ENCODE peak calls at places on chromosome 15, in five cellular contexts. One of them, this sample, is unnamed.

GRCh38 chr15:69853572-69853971 is 244.1 kb downstream of the TLE3 start:
- DNase-seq in fibroblast of pulmonary artery: peak
- DNase-seq in epithelial cell of esophagus: peak
- DNase-seq in GM20000: no peak
- DNase-seq in endothelial cell: no peak
- DNase-seq in this sample: peak

GRCh38 chr15:89171136-89172072 is 50.0 kb downstream of the RLBP1 start:
- DNase-seq in endothelial cell: peak
- DNase-seq in fibroblast of pulmonary artery: peak
- DNase-seq in GM20000: peak
- DNase-seq in epithelial cell of esophagus: peak
- DNase-seq in this sample: peak

GRCh38 chr15:83295417-83295816 is 11.0 kb upstream of the BNC1 start:
- DNase-seq in fibroblast of pulmonary artery: no peak
- DNase-seq in GM20000: no peak
- DNase-seq in epithelial cell of esophagus: no peak
- DNase-seq in endothelial cell: no peak
- DNase-seq in this sample: no peak

GRCh38 chr15:49492834-49493233 is 69.8 kb downstream of the FGF7 start:
- DNase-seq in epithelial cell of esophagus: peak
- DNase-seq in GM20000: no peak
- DNase-seq in fibroblast of pulmonary artery: peak
- DNase-seq in endothelial cell: no peak
- DNase-seq in this sample: peak

GRCh38 chr15:70806992-70807712 is 43.8 kb upstream of the UACA start:
- DNase-seq in epithelial cell of esophagus: no peak
- DNase-seq in fibroblast of pulmonary artery: peak
- DNase-seq in endothelial cell: no peak
- DNase-seq in GM20000: no peak
- DNase-seq in this sample: no peak

GRCh38 chr15:82709081-82709420 is 624 bp downstream of the AP3B2 start:
- DNase-seq in endothelial cell: no peak
- DNase-seq in GM20000: no peak
- DNase-seq in fibroblast of pulmonary artery: peak
- DNase-seq in epithelial cell of esophagus: no peak
- DNase-seq in this sample: no peak

GRCh38 chr15:63596666-63597032 is 538 bp upstream of the FBXL22 start:
- DNase-seq in fibroblast of pulmonary artery: peak
- DNase-seq in epithelial cell of esophagus: no peak
- DNase-seq in GM20000: no peak
- DNase-seq in endothelial cell: no peak
- DNase-seq in this sample: no peak

GRCh38 chr15:62779041-62779810 is 263.3 kb upstream of the TPM1 start:
- DNase-seq in endothelial cell: no peak
- DNase-seq in epithelial cell of esophagus: no peak
- DNase-seq in GM20000: no peak
- DNase-seq in fibroblast of pulmonary artery: peak
- DNase-seq in this sample: no peak

GRCh38 chr15:21270474-21270873 is 169.8 kb downstream of the POTEB3 start:
- DNase-seq in epithelial cell of esophagus: no peak
- DNase-seq in endothelial cell: no peak
- DNase-seq in GM20000: no peak
- DNase-seq in fibroblast of pulmonary artery: no peak
- DNase-seq in this sample: no peak

GRCh38 chr15:59168536-59168935 is 38.1 kb upstream of the LDHAL6B start:
- DNase-seq in epithelial cell of esophagus: peak
- DNase-seq in fibroblast of pulmonary artery: peak
- DNase-seq in GM20000: no peak
- DNase-seq in endothelial cell: no peak
- DNase-seq in this sample: peak

GRCh38 chr15:32053717-32054116 is 23.4 kb downstream of the CHRNA7 start:
- DNase-seq in fibroblast of pulmonary artery: no peak
- DNase-seq in epithelial cell of esophagus: no peak
- DNase-seq in endothelial cell: no peak
- DNase-seq in GM20000: no peak
- DNase-seq in this sample: no peak
- TF ChIP-seq CTCF in fibroblast of pulmonary artery: no peak
- TF ChIP-seq CTCF in epithelial cell of esophagus: no peak
- TF ChIP-seq CTCF in endothelial cell: no peak
- TF ChIP-seq CTCF in GM20000: no peak
- TF ChIP-seq CTCF in this sample: no peak

DNA sequence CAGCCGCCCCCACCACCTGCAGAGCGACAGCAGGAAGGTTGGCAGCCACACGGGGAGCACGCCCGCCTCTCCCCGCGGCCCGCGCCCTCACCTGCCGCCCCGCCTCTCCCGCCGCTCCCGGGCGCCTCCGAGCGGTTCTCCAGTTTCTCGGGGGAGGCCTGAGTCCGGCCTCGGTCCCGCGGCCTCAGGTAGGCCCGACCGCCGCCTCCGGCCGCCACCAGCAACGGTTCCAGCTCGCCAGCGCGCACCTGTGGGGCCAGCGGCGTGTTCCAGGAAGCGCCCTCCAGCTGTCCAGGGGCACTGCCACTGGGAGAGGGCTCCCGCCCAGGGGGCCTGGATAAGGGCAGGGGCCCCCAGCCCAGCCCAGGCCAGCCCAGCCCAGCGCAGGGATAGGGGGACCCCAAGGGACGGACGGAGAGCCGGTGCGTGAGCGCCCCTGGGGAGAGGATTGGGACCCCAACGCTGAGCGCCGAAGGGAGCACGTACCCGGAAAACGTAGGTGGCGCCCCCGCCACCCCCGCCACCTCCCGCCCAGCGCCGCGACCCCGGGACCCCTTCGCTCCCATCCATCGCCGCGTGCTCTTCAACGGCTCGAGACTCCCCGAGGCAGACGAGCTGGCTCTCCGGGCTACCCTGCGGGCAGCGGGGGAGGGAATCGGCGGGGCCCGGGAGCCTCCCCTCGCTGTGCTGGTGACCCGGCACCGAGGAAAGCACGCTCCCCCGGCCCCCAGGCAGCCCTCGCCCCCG is 2.1 kb downstream of the LTK start:
- DNase-seq in epithelial cell of esophagus: no peak
- DNase-seq in GM20000: peak
- DNase-seq in fibroblast of pulmonary artery: no peak
- DNase-seq in endothelial cell: no peak
- DNase-seq in this sample: no peak
- TF ChIP-seq CTCF in epithelial cell of esophagus: no peak
- TF ChIP-seq CTCF in GM20000: no peak
- TF ChIP-seq CTCF in fibroblast of pulmonary artery: no peak
- TF ChIP-seq CTCF in endothelial cell: no peak
- TF ChIP-seq CTCF in this sample: no peak

GRCh38 chr15:40914486-40914885 is 14.7 kb upstream of the DLL4 start:
- DNase-seq in GM20000: no peak
- DNase-seq in epithelial cell of esophagus: no peak
- DNase-seq in fibroblast of pulmonary artery: no peak
- DNase-seq in endothelial cell: no peak
- DNase-seq in this sample: no peak
- TF ChIP-seq CTCF in GM20000: no peak
- TF ChIP-seq CTCF in epithelial cell of esophagus: no peak
- TF ChIP-seq CTCF in fibroblast of pulmonary artery: no peak
- TF ChIP-seq CTCF in endothelial cell: no peak
- TF ChIP-seq CTCF in this sample: no peak

DNA sequence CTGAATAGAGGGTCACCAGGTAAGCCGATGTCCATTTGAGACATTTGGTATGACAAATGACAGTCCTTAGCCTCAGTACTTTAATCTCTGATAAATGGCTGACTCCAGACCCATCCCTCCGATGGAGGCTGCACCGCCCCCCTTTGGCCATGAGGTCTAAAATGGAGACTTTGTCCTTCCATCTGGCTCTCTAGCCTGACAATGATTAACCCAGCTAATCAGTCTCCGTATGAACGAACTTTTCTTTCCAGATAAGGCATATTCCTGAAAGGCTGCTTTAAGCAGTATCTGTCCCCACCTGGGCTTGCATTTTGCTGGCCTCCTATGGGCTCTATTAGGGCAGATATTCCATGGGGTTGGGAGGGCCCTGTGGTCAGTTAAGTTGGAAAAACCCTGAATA is 10.8 kb upstream of the MYZAP start:
- DNase-seq in endothelial cell: no peak
- DNase-seq in fibroblast of pulmonary artery: no peak
- DNase-seq in epithelial cell of esophagus: no peak
- DNase-seq in GM20000: no peak
- DNase-seq in this sample: no peak
- TF ChIP-seq CTCF in endothelial cell: no peak
- TF ChIP-seq CTCF in fibroblast of pulmonary artery: no peak
- TF ChIP-seq CTCF in epithelial cell of esophagus: no peak
- TF ChIP-seq CTCF in GM20000: no peak
- TF ChIP-seq CTCF in this sample: no peak

DNA sequence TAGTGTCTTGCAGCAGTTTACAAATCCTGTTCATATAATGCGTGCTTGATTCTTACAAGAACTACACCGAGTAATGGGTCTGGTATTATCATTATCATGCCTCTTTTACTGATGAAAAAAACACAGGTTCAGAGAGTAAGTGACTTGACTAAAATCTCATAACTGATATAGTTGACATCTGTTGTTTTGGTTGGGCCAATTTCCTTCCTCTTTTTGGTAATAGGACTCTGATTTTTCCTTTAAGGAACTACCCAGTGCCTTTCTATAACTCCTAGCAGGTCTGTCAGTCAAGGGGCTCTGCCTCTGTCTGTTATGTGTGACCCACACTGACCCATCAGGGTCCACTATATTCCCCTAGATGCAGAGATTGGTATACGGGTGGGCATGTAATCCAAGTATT is 14.6 kb upstream of the BLOC1S6 start:
- DNase-seq in endothelial cell: no peak
- DNase-seq in fibroblast of pulmonary artery: no peak
- DNase-seq in epithelial cell of esophagus: no peak
- DNase-seq in GM20000: no peak
- DNase-seq in this sample: no peak
- TF ChIP-seq CTCF in endothelial cell: no peak
- TF ChIP-seq CTCF in fibroblast of pulmonary artery: no peak
- TF ChIP-seq CTCF in epithelial cell of esophagus: no peak
- TF ChIP-seq CTCF in GM20000: no peak
- TF ChIP-seq CTCF in this sample: no peak

DNA sequence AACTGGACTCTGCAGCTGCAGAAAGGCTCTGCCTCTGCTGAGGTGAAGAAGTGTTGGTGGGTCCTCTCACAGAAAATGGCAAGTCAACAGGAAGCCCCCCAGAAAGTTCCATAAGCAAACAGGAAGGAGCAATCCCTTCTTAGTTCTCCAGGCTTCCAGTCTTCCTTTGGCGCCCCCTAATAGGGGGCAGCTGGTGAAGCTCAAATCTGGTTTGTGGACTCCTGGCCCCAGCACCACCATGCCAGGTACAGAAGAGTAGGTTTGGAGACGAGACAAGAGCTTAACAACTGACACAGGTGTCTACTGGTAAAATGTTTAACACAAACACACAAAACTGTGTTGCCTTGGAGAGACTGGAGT is 35.5 kb downstream of the LEO1 start:
- DNase-seq in GM20000: no peak
- DNase-seq in epithelial cell of esophagus: no peak
- DNase-seq in fibroblast of pulmonary artery: no peak
- DNase-seq in endothelial cell: no peak
- DNase-seq in this sample: no peak
- TF ChIP-seq CTCF in GM20000: no peak
- TF ChIP-seq CTCF in epithelial cell of esophagus: no peak
- TF ChIP-seq CTCF in fibroblast of pulmonary artery: no peak
- TF ChIP-seq CTCF in endothelial cell: no peak
- TF ChIP-seq CTCF in this sample: no peak

GRCh38 chr15:25691544-25692430 is 171.3 kb downstream of the ATP10A start:
- DNase-seq in GM20000: no peak
- DNase-seq in fibroblast of pulmonary artery: peak
- DNase-seq in epithelial cell of esophagus: no peak
- DNase-seq in endothelial cell: no peak
- DNase-seq in this sample: no peak
- TF ChIP-seq CTCF in GM20000: no peak
- TF ChIP-seq CTCF in fibroblast of pulmonary artery: peak
- TF ChIP-seq CTCF in epithelial cell of esophagus: no peak
- TF ChIP-seq CTCF in endothelial cell: no peak
- TF ChIP-seq CTCF in this sample: no peak

DNA sequence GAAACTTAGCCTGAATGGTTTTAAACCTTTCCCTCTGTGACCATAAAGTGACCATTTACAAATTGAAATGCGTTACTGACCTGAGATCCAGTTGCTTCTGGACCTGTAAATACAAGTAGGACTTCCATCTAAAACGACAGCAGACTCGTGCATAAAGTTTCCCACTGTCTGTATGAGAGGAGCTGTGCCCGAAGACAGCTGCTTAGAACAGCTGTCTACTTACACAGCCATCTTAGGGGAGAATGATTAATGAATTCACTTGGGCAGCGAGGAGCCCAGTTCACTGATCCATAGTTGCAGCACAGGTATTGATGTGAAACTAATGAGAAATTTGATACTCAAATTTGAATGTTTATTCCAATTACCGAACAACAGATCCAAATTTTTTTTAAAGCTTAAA is 748.1 kb downstream of the NR2F2 start:
- DNase-seq in GM20000: no peak
- DNase-seq in fibroblast of pulmonary artery: no peak
- DNase-seq in endothelial cell: no peak
- DNase-seq in epithelial cell of esophagus: no peak
- DNase-seq in this sample: no peak
- TF ChIP-seq CTCF in GM20000: no peak
- TF ChIP-seq CTCF in fibroblast of pulmonary artery: no peak
- TF ChIP-seq CTCF in endothelial cell: no peak
- TF ChIP-seq CTCF in epithelial cell of esophagus: no peak
- TF ChIP-seq CTCF in this sample: no peak

GRCh38 chr15:48109212-48109611 is 11.6 kb upstream of the SLC24A5 start:
- DNase-seq in GM20000: no peak
- DNase-seq in fibroblast of pulmonary artery: no peak
- DNase-seq in epithelial cell of esophagus: no peak
- DNase-seq in endothelial cell: no peak
- DNase-seq in this sample: no peak

GRCh38 chr15:48112242-48112641 is 8.5 kb upstream of the SLC24A5 start:
- DNase-seq in GM20000: peak
- DNase-seq in endothelial cell: peak
- DNase-seq in fibroblast of pulmonary artery: peak
- DNase-seq in epithelial cell of esophagus: peak
- DNase-seq in this sample: peak

DNA sequence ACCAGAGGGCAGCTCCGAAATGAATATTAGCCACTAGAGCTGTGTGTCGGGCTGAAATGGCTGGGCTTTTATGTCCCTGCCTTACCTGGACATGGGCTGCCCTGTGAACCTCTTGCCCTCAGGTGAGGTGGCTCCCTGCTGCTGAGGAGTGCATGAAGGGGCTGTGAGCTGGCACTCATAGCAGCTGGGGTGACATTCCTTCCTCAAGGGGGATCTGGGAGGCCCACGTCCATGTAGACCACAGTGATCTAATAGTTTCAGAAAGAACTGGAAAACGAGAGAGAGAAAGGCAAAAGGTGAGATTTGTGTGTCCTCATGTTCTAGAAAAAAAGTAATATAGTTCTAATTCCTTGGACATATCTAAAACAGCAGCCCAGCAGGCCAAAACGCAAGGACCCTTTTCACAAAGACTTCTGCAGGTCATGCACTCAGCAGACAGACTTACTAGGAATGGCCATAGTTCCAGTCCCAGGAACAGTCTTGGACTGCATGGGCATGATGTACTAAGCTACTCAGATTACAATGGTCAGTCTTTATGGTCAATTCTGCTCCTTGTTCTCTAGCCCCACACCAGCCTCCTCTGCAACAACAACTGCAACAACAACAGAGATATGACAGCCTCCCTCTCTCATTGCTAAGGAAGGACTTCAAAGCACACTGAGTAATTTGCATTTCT is 10.8 kb upstream of the SLC24A5 start:
- DNase-seq in epithelial cell of esophagus: no peak
- DNase-seq in endothelial cell: no peak
- DNase-seq in fibroblast of pulmonary artery: no peak
- DNase-seq in GM20000: no peak
- DNase-seq in this sample: no peak
- TF ChIP-seq CTCF in epithelial cell of esophagus: no peak
- TF ChIP-seq CTCF in endothelial cell: no peak
- TF ChIP-seq CTCF in fibroblast of pulmonary artery: no peak
- TF ChIP-seq CTCF in GM20000: no peak
- TF ChIP-seq CTCF in this sample: no peak

This sample was measured in bronchial epithelial cell.